ENCODE peak calls at places on chromosomes 16 and 17, in ten cellular contexts. One of them, this sample, is unnamed. For H3K4me1, the result is how much of the 10 kb centered on the place peaks cover.

GRCh38 chr17:44751806-44752205 is 7.0 kb upstream of the ADAM11 start:
- DNase-seq in stomach: no peak
- DNase-seq in breast epithelium: no peak
- DNase-seq in CD4-positive, alpha-beta memory T cell: no peak
- DNase-seq in lung: no peak
- DNase-seq in effector memory CD4-positive, alpha-beta T cell: no peak
- DNase-seq in cardiac muscle cell: no peak
- DNase-seq in HepG2: no peak
- DNase-seq in heart right ventricle: no peak
- DNase-seq in CD8-positive, alpha-beta T cell: no peak
- DNase-seq in this sample: no peak

GRCh38 chr17:28370035-28370743 is at the start of gene VTN:
- DNase-seq in stomach: peak
- DNase-seq in breast epithelium: no peak
- DNase-seq in CD4-positive, alpha-beta memory T cell: no peak
- DNase-seq in lung: no peak
- DNase-seq in effector memory CD4-positive, alpha-beta T cell: no peak
- DNase-seq in cardiac muscle cell: peak
- DNase-seq in HepG2: peak
- DNase-seq in heart right ventricle: peak
- DNase-seq in CD8-positive, alpha-beta T cell: no peak
- DNase-seq in this sample: no peak

GRCh38 chr16:9957002-9957401 is 225.2 kb downstream of the GRIN2A start:
- DNase-seq in stomach: no peak
- DNase-seq in breast epithelium: no peak
- DNase-seq in CD4-positive, alpha-beta memory T cell: no peak
- DNase-seq in lung: no peak
- DNase-seq in effector memory CD4-positive, alpha-beta T cell: no peak
- DNase-seq in cardiac muscle cell: no peak
- DNase-seq in HepG2: no peak
- DNase-seq in heart right ventricle: no peak
- DNase-seq in CD8-positive, alpha-beta T cell: no peak
- DNase-seq in this sample: no peak

GRCh38 chr17:3794890-3795757 is 5.9 kb downstream of the ITGAE start:
- DNase-seq in stomach: no peak
- DNase-seq in breast epithelium: no peak
- DNase-seq in CD4-positive, alpha-beta memory T cell: peak
- DNase-seq in lung: no peak
- DNase-seq in effector memory CD4-positive, alpha-beta T cell: peak
- DNase-seq in cardiac muscle cell: no peak
- DNase-seq in HepG2: peak
- DNase-seq in heart right ventricle: no peak
- DNase-seq in CD8-positive, alpha-beta T cell: peak
- DNase-seq in this sample: no peak

GRCh38 chr17:16363749-16364536 is 10.7 kb upstream of the CENPV start:
- DNase-seq in stomach: peak
- DNase-seq in breast epithelium: peak
- DNase-seq in CD4-positive, alpha-beta memory T cell: peak
- DNase-seq in lung: peak
- DNase-seq in effector memory CD4-positive, alpha-beta T cell: peak
- DNase-seq in cardiac muscle cell: peak
- DNase-seq in HepG2: peak
- DNase-seq in heart right ventricle: peak
- DNase-seq in CD8-positive, alpha-beta T cell: peak
- DNase-seq in this sample: peak

GRCh38 chr16:57091990-57092785 is at the start of gene CPNE2:
- DNase-seq in stomach: peak
- DNase-seq in breast epithelium: peak
- DNase-seq in CD4-positive, alpha-beta memory T cell: peak
- DNase-seq in lung: peak
- DNase-seq in effector memory CD4-positive, alpha-beta T cell: no peak
- DNase-seq in cardiac muscle cell: peak
- DNase-seq in HepG2: no peak
- DNase-seq in heart right ventricle: peak
- DNase-seq in CD8-positive, alpha-beta T cell: no peak
- DNase-seq in this sample: peak

GRCh38 chr17:10844667-10845387 is 6.9 kb upstream of the PIRT start:
- DNase-seq in stomach: peak
- DNase-seq in breast epithelium: peak
- DNase-seq in CD4-positive, alpha-beta memory T cell: peak
- DNase-seq in lung: peak
- DNase-seq in effector memory CD4-positive, alpha-beta T cell: peak
- DNase-seq in cardiac muscle cell: peak
- DNase-seq in HepG2: peak
- DNase-seq in heart right ventricle: peak
- DNase-seq in CD8-positive, alpha-beta T cell: peak
- DNase-seq in this sample: peak

GRCh38 chr16:24670623-24671454 is 58.6 kb upstream of the TNRC6A start:
- DNase-seq in stomach: no peak
- DNase-seq in breast epithelium: no peak
- DNase-seq in CD4-positive, alpha-beta memory T cell: no peak
- DNase-seq in lung: peak
- DNase-seq in effector memory CD4-positive, alpha-beta T cell: no peak
- DNase-seq in cardiac muscle cell: peak
- DNase-seq in HepG2: no peak
- DNase-seq in heart right ventricle: peak
- DNase-seq in CD8-positive, alpha-beta T cell: no peak
- DNase-seq in this sample: no peak

GRCh38 chr16:66521227-66521626 is 28.7 kb downstream of the TK2 start:
- DNase-seq in stomach: no peak
- DNase-seq in breast epithelium: no peak
- DNase-seq in CD4-positive, alpha-beta memory T cell: no peak
- DNase-seq in lung: no peak
- DNase-seq in effector memory CD4-positive, alpha-beta T cell: no peak
- DNase-seq in cardiac muscle cell: no peak
- DNase-seq in HepG2: no peak
- DNase-seq in heart right ventricle: no peak
- DNase-seq in CD8-positive, alpha-beta T cell: no peak
- DNase-seq in this sample: no peak

GRCh38 chr16:66521951-66522771 is 27.8 kb downstream of the TK2 start:
- DNase-seq in stomach: peak
- DNase-seq in breast epithelium: peak
- DNase-seq in CD4-positive, alpha-beta memory T cell: peak
- DNase-seq in lung: peak
- DNase-seq in effector memory CD4-positive, alpha-beta T cell: peak
- DNase-seq in cardiac muscle cell: peak
- DNase-seq in HepG2: no peak
- DNase-seq in heart right ventricle: no peak
- DNase-seq in CD8-positive, alpha-beta T cell: peak
- DNase-seq in this sample: peak

GRCh38 chr16:66519482-66519881 is 30.4 kb downstream of the TK2 start:
- DNase-seq in stomach: no peak
- DNase-seq in breast epithelium: no peak
- DNase-seq in CD4-positive, alpha-beta memory T cell: no peak
- DNase-seq in lung: no peak
- DNase-seq in effector memory CD4-positive, alpha-beta T cell: no peak
- DNase-seq in cardiac muscle cell: no peak
- DNase-seq in HepG2: no peak
- DNase-seq in heart right ventricle: no peak
- DNase-seq in CD8-positive, alpha-beta T cell: no peak
- DNase-seq in this sample: no peak

GRCh38 chr16:66520406-66521194 is 29.3 kb downstream of the TK2 start:
- DNase-seq in stomach: no peak
- DNase-seq in breast epithelium: no peak
- DNase-seq in CD4-positive, alpha-beta memory T cell: no peak
- DNase-seq in lung: peak
- DNase-seq in effector memory CD4-positive, alpha-beta T cell: no peak
- DNase-seq in cardiac muscle cell: no peak
- DNase-seq in HepG2: no peak
- DNase-seq in heart right ventricle: peak
- DNase-seq in CD8-positive, alpha-beta T cell: no peak
- DNase-seq in this sample: no peak

DNA sequence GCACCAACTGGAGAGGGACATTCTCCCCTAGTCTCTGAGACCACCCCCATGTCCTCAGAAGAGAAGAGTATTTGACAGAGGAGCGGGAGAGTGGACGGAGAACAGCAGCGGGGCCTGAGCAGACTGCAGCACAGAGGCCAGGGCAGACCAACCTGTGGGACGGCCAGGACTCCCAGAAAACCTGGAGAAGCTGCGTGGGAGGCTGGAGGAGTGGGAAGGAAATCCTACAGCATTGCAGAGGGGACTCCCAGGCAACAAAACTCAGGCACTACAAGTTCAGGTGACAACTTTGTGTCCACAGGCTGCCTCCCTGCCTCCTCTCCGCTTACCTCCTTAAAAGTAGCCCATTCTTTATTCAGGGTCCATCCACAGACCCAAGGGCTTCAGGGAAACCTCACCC is 29.9 kb downstream of the TK2 start:
- DNase-seq in stomach: no peak
- DNase-seq in breast epithelium: no peak
- DNase-seq in CD4-positive, alpha-beta memory T cell: no peak
- DNase-seq in lung: no peak
- DNase-seq in effector memory CD4-positive, alpha-beta T cell: no peak
- DNase-seq in cardiac muscle cell: no peak
- DNase-seq in HepG2: no peak
- DNase-seq in heart right ventricle: no peak
- DNase-seq in CD8-positive, alpha-beta T cell: no peak
- DNase-seq in this sample: no peak
- H3K4me1 ChIP-seq in stomach: half or more
- H3K4me1 ChIP-seq in breast epithelium: under half
- H3K4me1 ChIP-seq in CD4-positive, alpha-beta memory T cell: half or more
- H3K4me1 ChIP-seq in lung: under half
- H3K4me1 ChIP-seq in effector memory CD4-positive, alpha-beta T cell: half or more
- H3K4me1 ChIP-seq in cardiac muscle cell: under half
- H3K4me1 ChIP-seq in HepG2: under half
- H3K4me1 ChIP-seq in heart right ventricle: half or more
- H3K4me1 ChIP-seq in CD8-positive, alpha-beta T cell: half or more
- H3K4me1 ChIP-seq in this sample: half or more

GRCh38 chr17:58403312-58403711 is 14.0 kb downstream of the RNF43 start:
- DNase-seq in stomach: no peak
- DNase-seq in breast epithelium: peak
- DNase-seq in CD4-positive, alpha-beta memory T cell: no peak
- DNase-seq in lung: no peak
- DNase-seq in effector memory CD4-positive, alpha-beta T cell: no peak
- DNase-seq in cardiac muscle cell: peak
- DNase-seq in HepG2: no peak
- DNase-seq in heart right ventricle: no peak
- DNase-seq in CD8-positive, alpha-beta T cell: no peak
- DNase-seq in this sample: no peak

GRCh38 chr17:58400826-58401225 is 16.5 kb downstream of the RNF43 start:
- DNase-seq in stomach: no peak
- DNase-seq in breast epithelium: no peak
- DNase-seq in CD4-positive, alpha-beta memory T cell: no peak
- DNase-seq in lung: no peak
- DNase-seq in effector memory CD4-positive, alpha-beta T cell: no peak
- DNase-seq in cardiac muscle cell: no peak
- DNase-seq in HepG2: no peak
- DNase-seq in heart right ventricle: no peak
- DNase-seq in CD8-positive, alpha-beta T cell: no peak
- DNase-seq in this sample: no peak

GRCh38 chr17:58401287-58401686 is 16.0 kb downstream of the RNF43 start:
- DNase-seq in stomach: no peak
- DNase-seq in breast epithelium: no peak
- DNase-seq in CD4-positive, alpha-beta memory T cell: no peak
- DNase-seq in lung: no peak
- DNase-seq in effector memory CD4-positive, alpha-beta T cell: no peak
- DNase-seq in cardiac muscle cell: no peak
- DNase-seq in HepG2: no peak
- DNase-seq in heart right ventricle: no peak
- DNase-seq in CD8-positive, alpha-beta T cell: no peak
- DNase-seq in this sample: no peak

GRCh38 chr17:58402679-58403078 is 14.7 kb downstream of the RNF43 start:
- DNase-seq in stomach: no peak
- DNase-seq in breast epithelium: peak
- DNase-seq in CD4-positive, alpha-beta memory T cell: no peak
- DNase-seq in lung: no peak
- DNase-seq in effector memory CD4-positive, alpha-beta T cell: no peak
- DNase-seq in cardiac muscle cell: peak
- DNase-seq in HepG2: no peak
- DNase-seq in heart right ventricle: no peak
- DNase-seq in CD8-positive, alpha-beta T cell: no peak
- DNase-seq in this sample: no peak

DNA sequence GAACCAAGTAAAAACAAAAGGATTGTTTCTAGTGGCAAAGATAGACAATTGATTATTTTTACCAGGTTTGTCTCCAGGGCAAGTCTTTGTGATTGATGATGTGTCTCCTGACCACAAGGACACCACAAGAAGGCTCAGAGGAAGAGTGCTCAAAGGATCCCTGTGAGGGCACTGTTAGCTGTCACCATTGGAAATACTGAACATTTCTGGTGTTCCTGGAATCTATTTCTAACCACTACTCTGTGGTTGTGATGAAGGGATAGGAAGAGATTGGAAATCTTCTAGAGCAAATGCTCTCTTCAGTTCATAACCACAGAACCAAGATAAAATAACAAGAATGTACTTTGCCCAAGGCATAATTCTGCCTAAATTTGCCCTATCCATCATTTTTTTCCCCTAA is 15.3 kb downstream of the RNF43 start:
- DNase-seq in stomach: no peak
- DNase-seq in breast epithelium: no peak
- DNase-seq in CD4-positive, alpha-beta memory T cell: no peak
- DNase-seq in lung: no peak
- DNase-seq in effector memory CD4-positive, alpha-beta T cell: no peak
- DNase-seq in cardiac muscle cell: peak
- DNase-seq in HepG2: no peak
- DNase-seq in heart right ventricle: no peak
- DNase-seq in CD8-positive, alpha-beta T cell: no peak
- DNase-seq in this sample: no peak
- H3K27ac ChIP-seq in stomach: no peak
- H3K27ac ChIP-seq in breast epithelium: peak
- H3K27ac ChIP-seq in CD4-positive, alpha-beta memory T cell: no peak
- H3K27ac ChIP-seq in lung: no peak
- H3K27ac ChIP-seq in effector memory CD4-positive, alpha-beta T cell: no peak
- H3K27ac ChIP-seq in cardiac muscle cell: no peak
- H3K27ac ChIP-seq in HepG2: peak
- H3K27ac ChIP-seq in heart right ventricle: no peak
- H3K27ac ChIP-seq in CD8-positive, alpha-beta T cell: no peak
- H3K27ac ChIP-seq in this sample: no peak

GRCh38 chr16:52113812-52114211 is 433.1 kb downstream of the TOX3 start:
- DNase-seq in stomach: no peak
- DNase-seq in breast epithelium: no peak
- DNase-seq in CD4-positive, alpha-beta memory T cell: no peak
- DNase-seq in lung: no peak
- DNase-seq in effector memory CD4-positive, alpha-beta T cell: no peak
- DNase-seq in cardiac muscle cell: no peak
- DNase-seq in HepG2: no peak
- DNase-seq in heart right ventricle: no peak
- DNase-seq in CD8-positive, alpha-beta T cell: no peak
- DNase-seq in this sample: no peak

GRCh38 chr16:52117171-52117570 is 429.8 kb downstream of the TOX3 start:
- DNase-seq in stomach: no peak
- DNase-seq in breast epithelium: no peak
- DNase-seq in CD4-positive, alpha-beta memory T cell: no peak
- DNase-seq in lung: no peak
- DNase-seq in effector memory CD4-positive, alpha-beta T cell: no peak
- DNase-seq in cardiac muscle cell: no peak
- DNase-seq in HepG2: no peak
- DNase-seq in heart right ventricle: no peak
- DNase-seq in CD8-positive, alpha-beta T cell: no peak
- DNase-seq in this sample: no peak

DNA sequence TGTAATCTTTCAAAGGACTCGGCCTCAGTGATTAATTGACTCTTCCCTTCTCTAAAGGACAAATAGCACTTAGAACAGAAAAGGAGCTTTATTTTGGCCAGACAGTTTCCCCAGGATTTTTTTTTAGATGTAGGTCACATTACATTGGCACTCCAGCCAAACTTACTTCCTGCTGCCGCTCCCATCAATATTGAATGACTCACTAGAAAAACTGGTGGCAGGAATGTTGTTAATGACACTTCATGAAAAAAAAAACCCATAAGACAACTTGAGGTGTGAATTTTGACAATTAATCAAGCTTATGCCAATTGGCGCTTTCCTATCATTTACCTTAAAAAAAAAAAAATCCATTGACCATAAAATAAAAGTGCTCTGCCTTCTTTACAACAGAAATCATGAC is 432.5 kb downstream of the TOX3 start:
- DNase-seq in stomach: no peak
- DNase-seq in breast epithelium: no peak
- DNase-seq in CD4-positive, alpha-beta memory T cell: no peak
- DNase-seq in lung: no peak
- DNase-seq in effector memory CD4-positive, alpha-beta T cell: no peak
- DNase-seq in cardiac muscle cell: no peak
- DNase-seq in HepG2: no peak
- DNase-seq in heart right ventricle: no peak
- DNase-seq in CD8-positive, alpha-beta T cell: no peak
- DNase-seq in this sample: no peak
- H3K4me1 ChIP-seq in stomach: under half
- H3K4me1 ChIP-seq in breast epithelium: under half
- H3K4me1 ChIP-seq in CD4-positive, alpha-beta memory T cell: under half
- H3K4me1 ChIP-seq in lung: under half
- H3K4me1 ChIP-seq in effector memory CD4-positive, alpha-beta T cell: under half
- H3K4me1 ChIP-seq in cardiac muscle cell: under half
- H3K4me1 ChIP-seq in HepG2: under half
- H3K4me1 ChIP-seq in heart right ventricle: under half
- H3K4me1 ChIP-seq in CD8-positive, alpha-beta T cell: under half
- H3K4me1 ChIP-seq in this sample: under half

DNA sequence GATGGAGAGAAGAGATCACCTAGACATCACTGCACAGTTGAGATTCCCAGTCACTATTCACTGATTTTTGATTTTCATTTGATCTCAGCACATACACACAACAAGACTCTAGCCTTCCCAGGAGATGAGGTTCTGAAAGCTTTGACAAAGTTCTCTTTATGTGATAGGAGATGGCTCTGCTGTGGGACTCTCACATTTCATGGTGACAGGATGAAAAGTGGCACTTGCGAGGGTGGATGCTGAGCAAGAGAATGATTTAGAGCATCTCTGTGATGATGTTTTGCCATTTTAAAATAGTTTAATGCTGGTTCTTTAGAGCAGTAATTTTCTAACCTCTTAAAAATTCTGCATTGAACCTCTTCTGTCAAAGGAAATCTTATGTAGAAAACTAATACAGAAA is 113.3 kb upstream of the CA10 start:
- DNase-seq in stomach: no peak
- DNase-seq in breast epithelium: no peak
- DNase-seq in CD4-positive, alpha-beta memory T cell: no peak
- DNase-seq in lung: no peak
- DNase-seq in effector memory CD4-positive, alpha-beta T cell: no peak
- DNase-seq in cardiac muscle cell: no peak
- DNase-seq in HepG2: no peak
- DNase-seq in heart right ventricle: no peak
- DNase-seq in CD8-positive, alpha-beta T cell: no peak
- DNase-seq in this sample: no peak
- H3K27ac ChIP-seq in stomach: no peak
- H3K27ac ChIP-seq in breast epithelium: no peak
- H3K27ac ChIP-seq in CD4-positive, alpha-beta memory T cell: no peak
- H3K27ac ChIP-seq in lung: no peak
- H3K27ac ChIP-seq in effector memory CD4-positive, alpha-beta T cell: no peak
- H3K27ac ChIP-seq in cardiac muscle cell: no peak
- H3K27ac ChIP-seq in HepG2: no peak
- H3K27ac ChIP-seq in heart right ventricle: no peak
- H3K27ac ChIP-seq in CD8-positive, alpha-beta T cell: no peak
- H3K27ac ChIP-seq in this sample: no peak